ENCODE peak calls at places on chromosome 18, in nine cellular contexts. Z, U, N, S, L, V, D, I and Q are unnamed samples.

GRCh38 chr18:58307441-58307840 is 263.4 kb downstream of the NEDD4L start:
- DNase-seq in L (no peak), Z (no peak), I (no peak), S (no peak), N (no peak), D (no peak), V (no peak), U (no peak), Q (no peak)

GRCh38 chr18:4510709-4511108 is 55.6 kb upstream of the DLGAP1 start:
- DNase-seq in Z (no peak), S (no peak), L (no peak), U (no peak), N (no peak), V (no peak), D (no peak), I (no peak), Q (no peak)

GRCh38 chr18:34576622-34577021 is 133.5 kb upstream of the DTNA start:
- DNase-seq in V (no peak), Z (no peak), S (no peak), I (no peak), U (no peak), D (no peak), L (no peak), N (no peak), Q (no peak)

GRCh38 chr18:5297582-5297981 is 2.1 kb upstream of the ZBTB14 start:
- DNase-seq in L (no peak), D (no peak), S (no peak), U (peak; percentile 36), V (no peak), Z (no peak), I (no peak), N (no peak), Q (no peak)

GRCh38 chr18:60549338-60549960 is 176.9 kb upstream of the MC4R start:
- DNase-seq in L (no peak), Z (peak; percentile 74), U (peak; percentile 44), N (peak; percentile 1), V (no peak), S (no peak), D (no peak), I (peak; percentile 25), Q (peak; percentile 47)

GRCh38 chr18:48889981-48890735 is 60.6 kb downstream of the SMAD7 start:
- DNase-seq in L (no peak), Z (no peak), I (no peak), U (no peak), N (no peak), D (peak; percentile 35), S (no peak), V (no peak), Q (no peak)

GRCh38 chr18:59660976-59661743 is 36.1 kb downstream of the CCBE1 start:
- DNase-seq in I (peak; percentile 44), Z (peak; percentile 89), N (no peak), L (no peak), U (no peak), S (no peak), D (no peak), V (no peak), Q (no peak)

GRCh38 chr18:46333371-46334199 is 229.4 kb downstream of the HAUS1 start:
- DNase-seq in D (peak; percentile 79), V (no peak), N (peak; percentile 41), Z (peak; percentile 17), L (peak; percentile 79), S (no peak), U (no peak), I (no peak), Q (no peak)

GRCh38 chr18:27604583-27604982 is 419.5 kb upstream of the CHST9 start:
- DNase-seq in Z (peak; percentile 82), V (no peak), S (no peak), I (no peak), U (no peak), N (no peak), D (no peak), L (no peak), Q (peak; percentile 66)

GRCh38 chr18:75265255-75265654 is 54.7 kb downstream of the TSHZ1 start:
- DNase-seq in U (no peak), S (no peak), Z (no peak), V (no peak), L (no peak), D (no peak), I (no peak), N (no peak), Q (no peak)

GRCh38 chr18:3360211-3360610 is 89.8 kb upstream of the TGIF1 start:
- DNase-seq in V (no peak), D (no peak), N (no peak), L (no peak), S (no peak), Z (no peak), U (peak; percentile 49), I (no peak), Q (no peak)

GRCh38 chr18:3103576-3103975 is 90.6 kb upstream of the LPIN2 start:
- DNase-seq in Z (no peak), D (no peak), N (no peak), U (no peak), V (no peak), I (no peak), S (no peak), L (no peak), Q (no peak)

GRCh38 chr18:33821503-33821902 is 243.5 kb downstream of the ASXL3 start:
- DNase-seq in L (no peak), V (no peak), U (no peak), N (no peak), S (no peak), I (peak; percentile 59), D (no peak), Z (peak; percentile 96), Q (peak; percentile 53)

GRCh38 chr18:22345733-22346132 is 72.0 kb downstream of the CTAGE1 start:
- DNase-seq in I (no peak), S (no peak), U (no peak), Z (no peak), D (peak; percentile 66), L (no peak), N (no peak), V (no peak), Q (no peak)

GRCh38 chr18:58359226-58360019 is 269.5 kb downstream of the ALPK2 start:
- DNase-seq in D (no peak), V (no peak), Z (peak; percentile 40), N (no peak), U (no peak), S (no peak), L (no peak), I (no peak), Q (no peak)

GRCh38 chr18:36152781-36153180 is 23.1 kb downstream of the ELP2 start:
- DNase-seq in Z (no peak), S (no peak), V (no peak), U (no peak), N (no peak), L (no peak), I (no peak), D (no peak), Q (no peak)

GRCh38 chr18:477565-477964 is 22.9 kb downstream of the COLEC12 start:
- DNase-seq in I (no peak), L (no peak), D (no peak), S (no peak), V (no peak), Z (no peak), U (peak; percentile 27), N (peak; percentile 10), Q (no peak)
- H3K4me3 ChIP-seq in I (no peak overlapping the region), L (no peak overlapping the region), D (no peak overlapping the region), S (no peak overlapping the region), V (no peak overlapping the region), Z (no peak overlapping the region), U (no peak overlapping the region), N (no peak overlapping the region), Q (no peak overlapping the region)

GRCh38 chr18:6929370-6930102 is 188.1 kb downstream of the LAMA1 start:
- DNase-seq in N (no peak), D (no peak), U (no peak), V (no peak), I (no peak), L (no peak), Z (no peak), S (no peak), Q (peak; percentile 32)
- H3K4me3 ChIP-seq in N (no peak overlapping the region), D (no peak overlapping the region), U (no peak overlapping the region), V (no peak overlapping the region), I (no peak overlapping the region), L (no peak overlapping the region), Z (no peak overlapping the region), S (no peak overlapping the region), Q (no peak overlapping the region)

GRCh38 chr18:14945984-14946383 is 198.0 kb downstream of the ANKRD30B start:
- DNase-seq in I (no peak), L (no peak), V (no peak), N (no peak), D (no peak), U (no peak), S (no peak), Z (no peak), Q (peak; percentile 67)
- H3K4me3 ChIP-seq in I (no peak overlapping the region), L (no peak overlapping the region), V (no peak overlapping the region), N (no peak overlapping the region), D (no peak overlapping the region), U (no peak overlapping the region), S (no peak overlapping the region), Z (no peak overlapping the region), Q (no peak overlapping the region)

GRCh38 chr18:79393626-79394401 is 1.9 kb upstream of the NFATC1 start:
- DNase-seq in D (peak; percentile 97), V (peak; percentile 40), N (peak; percentile 64), U (peak; percentile 28), I (peak; percentile 31), L (peak; percentile 96), S (no peak), Z (peak; percentile 59), Q (peak; percentile 57)

GRCh38 chr18:79393181-79393598 is 2.5 kb upstream of the NFATC1 start:
- DNase-seq in U (no peak), Z (no peak), I (no peak), N (no peak), D (peak; percentile 85), V (no peak), L (peak; percentile 72), S (no peak), Q (no peak)

GRCh38 chr18:79395308-79395640 is 456 bp upstream of the NFATC1 start:
- DNase-seq in I (no peak), N (no peak), D (no peak), S (no peak), L (peak; percentile 48), U (no peak), V (no peak), Z (no peak), Q (no peak)

GRCh38 chr18:79395761-79396404 is at the start of gene NFATC1:
- DNase-seq in U (no peak), L (peak; percentile 90), S (no peak), N (peak; percentile 31), V (peak; percentile 61), Z (peak; percentile 35), D (peak; percentile 97), I (peak; percentile 22), Q (peak; percentile 11)

DNA sequence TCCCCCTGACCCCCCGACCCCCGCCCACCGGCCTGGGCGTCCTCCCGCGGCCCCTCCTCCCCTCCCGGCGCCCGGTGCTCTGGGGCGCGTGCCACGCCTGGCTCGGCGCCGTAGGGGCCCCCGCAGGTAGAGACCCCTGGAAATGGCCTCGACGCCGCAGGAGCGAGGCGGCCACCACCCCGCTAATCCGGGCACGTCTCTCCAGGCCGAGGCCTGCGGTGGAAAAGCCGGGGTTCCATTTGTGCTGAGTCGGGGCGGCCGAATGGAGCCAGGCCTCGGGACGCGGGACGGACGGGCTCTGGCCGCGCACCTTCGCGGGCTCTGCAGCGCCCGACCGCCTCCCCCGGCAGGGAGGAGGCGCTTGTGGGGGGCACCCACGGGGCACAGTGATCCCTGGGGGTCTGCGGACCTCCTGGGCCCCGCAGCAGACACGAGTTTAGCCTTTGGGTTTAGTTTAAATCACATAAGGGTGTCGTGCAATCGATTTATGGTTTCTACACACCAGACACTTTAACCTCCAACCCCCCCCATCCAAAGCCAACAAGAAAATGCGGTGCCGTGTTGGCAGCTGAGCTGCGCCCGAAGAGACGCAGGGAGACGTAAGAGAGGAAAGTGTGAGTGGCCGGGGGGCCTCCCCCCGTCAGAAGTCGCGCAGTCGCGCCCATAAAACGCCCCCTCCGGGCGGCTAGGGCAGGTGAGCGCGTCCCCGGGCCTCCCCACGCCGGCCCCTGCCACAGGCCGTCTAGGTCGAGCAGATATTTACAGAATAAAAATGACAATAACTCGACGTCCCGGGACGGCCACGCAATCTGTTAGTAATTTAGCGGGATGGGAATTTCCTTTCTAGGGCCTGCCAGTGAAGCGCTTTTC is 1.1 kb upstream of the NFATC1 start:
- DNase-seq in S (no peak), D (peak; percentile 87), U (no peak), Z (peak; percentile 12), N (no peak), V (peak; percentile 53), L (peak; percentile 72), I (no peak), Q (no peak)
- H3K4me3 ChIP-seq in S (peak overlapping the region; percentile 71), D (peak overlapping the region; percentile 81), U (no peak overlapping the region), Z (peak overlapping the region; percentile 57), N (peak overlapping the region; percentile 52), V (peak overlapping the region; percentile 59), L (peak overlapping the region; percentile 35), I (peak overlapping the region; percentile 9), Q (peak overlapping the region; percentile 41)